ENCODE peak calls at places on chromosomes 1 and 21, in four cellular contexts. P, N, F and O are unnamed samples.

GRCh38 chr1:33516891-33517550 is 44.6 kb downstream of the ZSCAN20 start:
- DNase-seq in P (no peak), N (no peak), F (no peak), O (no peak)

GRCh38 chr1:243842154-243842553 is 7.9 kb downstream of the AKT3 start:
- DNase-seq in P (no peak), N (no peak), F (no peak), O (no peak)

GRCh38 chr1:26084091-26084561 is 16.7 kb upstream of the TRIM63 start:
- DNase-seq in P (peak), N (no peak), F (no peak), O (no peak)

GRCh38 chr21:36747114-36747814 is 48.3 kb downstream of the SIM2 start:
- DNase-seq in P (no peak), N (no peak), F (no peak), O (no peak)

GRCh38 chr1:178371999-178372398 is 124.8 kb downstream of the CLEC20A start:
- DNase-seq in P (no peak), N (no peak), F (no peak), O (no peak)

GRCh38 chr1:43716559-43717281 is 9.4 kb downstream of the ST3GAL3 start:
- DNase-seq in P (no peak), N (peak), F (no peak), O (no peak)

GRCh38 chr1:8676813-8677212 is 140.6 kb downstream of the RERE start:
- DNase-seq in P (no peak), N (no peak), F (no peak), O (no peak)

GRCh38 chr1:6859415-6860343 is 74.4 kb downstream of the CAMTA1 start:
- DNase-seq in P (no peak), N (peak), F (no peak), O (peak)

GRCh38 chr1:247210062-247210385 is 38.2 kb upstream of the ZNF124 start:
- DNase-seq in P (no peak), N (peak), F (no peak), O (no peak)

GRCh38 chr1:29688477-29689365 is 452.4 kb downstream of the PTPRU start:
- DNase-seq in P (no peak), N (peak), F (no peak), O (no peak)

GRCh38 chr1:221875004-221875330 is 133.1 kb upstream of the DUSP10 start:
- DNase-seq in P (no peak), N (no peak), F (no peak), O (no peak)

GRCh38 chr21:28746166-28746565 is 246.5 kb downstream of the LTN1 start:
- DNase-seq in P (no peak), N (no peak), F (no peak), O (no peak)

GRCh38 chr1:84946631-84947030 is 50.3 kb downstream of the MCOLN2 start:
- DNase-seq in P (no peak), N (no peak), F (no peak), O (no peak)

GRCh38 chr1:15207031-15207828 is 39.8 kb upstream of the FHAD1 start:
- DNase-seq in P (no peak), N (no peak), F (no peak), O (no peak)

GRCh38 chr1:58460469-58460868 is 86.1 kb downstream of the OMA1 start:
- DNase-seq in P (no peak), N (peak), F (no peak), O (no peak)

GRCh38 chr1:3127738-3128137 is 58.7 kb downstream of the PRDM16 start:
- DNase-seq in P (no peak), N (no peak), F (no peak), O (no peak)

GRCh38 chr1:33617451-33617850 is 145.0 kb downstream of the ZSCAN20 start:
- DNase-seq in P (no peak), N (no peak), F (no peak), O (no peak)

GRCh38 chr1:228937851-228938247 is 202.6 kb downstream of the RHOU start:
- DNase-seq in P (peak), N (no peak), F (no peak), O (no peak)

GRCh38 chr1:115669002-115669673 is 27.4 kb downstream of the VANGL1 start:
- DNase-seq in P (no peak), N (peak), F (no peak), O (peak)

GRCh38 chr1:33009561-33009960 is 27.1 kb downstream of the AK2 start:
- DNase-seq in P (no peak), N (no peak), F (no peak), O (no peak)

GRCh38 chr1:28860332-28861073 is 48.5 kb downstream of the OPRD1 start:
- DNase-seq in P (no peak), N (peak), F (no peak), O (no peak)

GRCh38 chr1:238469146-238469601 is 578.5 kb upstream of the ZP4 start:
- DNase-seq in P (no peak), N (no peak), F (no peak), O (peak)

GRCh38 chr1:246302671-246303317 is 204.3 kb downstream of the SMYD3 start:
- DNase-seq in P (no peak), N (peak), F (no peak), O (no peak)

GRCh38 chr1:31764307-31765040 is at the start of gene ADGRB2:
- DNase-seq in P (no peak), N (no peak), F (peak), O (no peak)

GRCh38 chr1:241964550-241965241 is 7.1 kb downstream of the BECN2 start:
- DNase-seq in P (peak), N (peak), F (no peak), O (no peak)

GRCh38 chr1:37177230-37177864 is 143.0 kb upstream of the GRIK3 start:
- DNase-seq in P (no peak), N (peak), F (peak), O (no peak)

GRCh38 chr1:19643602-19644419 is at the start of gene NBL1:
- DNase-seq in P (peak), N (peak), F (no peak), O (no peak)

GRCh38 chr1:159171688-159172501 is 480 bp downstream of the CADM3 start:
- DNase-seq in P (no peak), N (no peak), F (no peak), O (no peak)

GRCh38 chr1:30664103-30664755 is 59.2 kb downstream of the MATN1 start:
- DNase-seq in P (no peak), N (peak), F (no peak), O (no peak)

GRCh38 chr1:89552481-89553194 is 28.0 kb downstream of the LRRC8B start:
- DNase-seq in P (no peak), N (peak), F (peak), O (no peak)

GRCh38 chr1:16986113-16986512 is 5.7 kb upstream of the MFAP2 start:
- DNase-seq in P (no peak), N (no peak), F (no peak), O (no peak)

GRCh38 chr1:185398022-185398421 is 81.0 kb upstream of the IVNS1ABP start:
- DNase-seq in P (no peak), N (no peak), F (peak), O (no peak)

GRCh38 chr1:87887095-87887494 is 558.4 kb downstream of the LMO4 start:
- DNase-seq in P (no peak), N (no peak), F (no peak), O (no peak)
- TF ChIP-seq CTCF in P (no peak), N (no peak), F (no peak), O (no peak)

GRCh38 chr1:204089044-204089751 is 16.3 kb downstream of the SOX13 start:
- DNase-seq in P (no peak), N (peak), F (no peak), O (no peak)
- H3K4me3 ChIP-seq in P (no peak), N (no peak), F (no peak), O (no peak)

DNA sequence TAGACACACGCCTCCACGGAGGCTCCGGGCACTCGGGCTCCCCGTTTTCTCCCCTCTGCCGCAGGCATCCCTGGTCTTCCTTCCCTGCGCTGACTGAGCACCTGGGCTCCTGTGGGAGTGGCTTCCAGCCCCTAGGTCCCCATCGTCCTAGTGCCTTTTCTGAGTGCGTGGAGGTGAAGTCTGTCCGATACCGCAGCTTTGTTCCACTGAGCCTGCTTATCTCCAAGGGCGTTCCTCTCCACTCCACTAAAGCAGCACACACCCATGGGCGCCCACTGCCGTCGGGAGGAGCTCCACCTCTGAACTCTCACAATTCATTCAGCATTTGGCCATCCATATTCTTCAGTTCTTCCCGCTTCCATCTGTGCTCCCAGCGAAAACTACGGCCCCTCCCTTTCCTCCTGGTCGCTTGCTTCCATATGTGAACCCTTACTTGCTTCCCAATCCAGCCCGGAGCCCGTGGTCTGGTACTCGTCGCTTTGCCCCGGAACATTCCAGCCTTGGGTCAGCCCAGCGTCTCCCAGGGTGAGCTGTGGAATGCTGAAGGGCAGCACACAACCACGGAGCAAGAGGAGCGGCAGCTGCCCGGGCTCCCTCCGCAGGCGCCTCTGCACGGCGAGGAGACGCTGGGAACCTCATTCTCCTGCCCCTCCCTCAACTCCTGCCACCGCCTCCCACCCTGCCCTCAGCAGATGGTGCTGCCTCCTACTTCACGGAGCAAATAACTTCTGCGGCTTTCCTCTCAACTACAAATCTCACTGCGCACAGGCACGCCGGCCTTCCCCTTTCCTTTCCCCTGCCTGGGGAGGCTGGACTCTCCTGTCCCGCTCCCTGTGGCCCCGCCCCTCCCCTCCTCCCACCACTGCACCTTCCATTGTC is 27.5 kb downstream of the ATP8B2 start:
- DNase-seq in P (peak), N (peak), F (peak), O (no peak)
- TF ChIP-seq CTCF in P (no peak), N (no peak), F (no peak), O (no peak)

GRCh38 chr1:66364578-66365391 is 169.2 kb upstream of the SGIP1 start:
- DNase-seq in P (no peak), N (peak), F (no peak), O (no peak)

GRCh38 chr1:66365628-66366027 is 168.3 kb upstream of the SGIP1 start:
- DNase-seq in P (no peak), N (peak), F (no peak), O (no peak)

GRCh38 chr1:66367369-66367768 is 166.6 kb upstream of the SGIP1 start:
- DNase-seq in P (no peak), N (no peak), F (no peak), O (no peak)

GRCh38 chr1:66368261-66368660 is 165.7 kb upstream of the SGIP1 start:
- DNase-seq in P (no peak), N (no peak), F (no peak), O (no peak)

DNA sequence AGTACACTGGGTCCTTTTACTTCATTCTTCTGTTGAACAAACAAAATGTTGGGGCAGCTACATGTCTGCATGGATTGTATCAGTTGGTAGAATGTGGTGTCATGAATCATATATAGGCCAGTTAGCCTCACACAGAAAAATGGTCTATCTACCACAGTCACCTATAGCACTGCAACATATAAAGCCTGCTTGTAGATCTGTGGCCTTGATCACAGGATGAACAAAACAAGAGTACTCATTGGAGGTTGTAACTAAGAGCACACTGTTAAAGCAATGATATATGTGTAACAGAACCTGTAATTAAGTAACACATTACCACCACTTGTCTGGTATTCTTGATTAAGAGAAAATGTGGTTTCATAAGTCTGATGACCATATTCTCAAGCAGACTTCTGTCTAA is 167.3 kb upstream of the SGIP1 start:
- DNase-seq in P (no peak), N (no peak), F (no peak), O (no peak)
- H3K4me3 ChIP-seq in P (no peak), N (no peak), F (no peak), O (no peak)

DNA sequence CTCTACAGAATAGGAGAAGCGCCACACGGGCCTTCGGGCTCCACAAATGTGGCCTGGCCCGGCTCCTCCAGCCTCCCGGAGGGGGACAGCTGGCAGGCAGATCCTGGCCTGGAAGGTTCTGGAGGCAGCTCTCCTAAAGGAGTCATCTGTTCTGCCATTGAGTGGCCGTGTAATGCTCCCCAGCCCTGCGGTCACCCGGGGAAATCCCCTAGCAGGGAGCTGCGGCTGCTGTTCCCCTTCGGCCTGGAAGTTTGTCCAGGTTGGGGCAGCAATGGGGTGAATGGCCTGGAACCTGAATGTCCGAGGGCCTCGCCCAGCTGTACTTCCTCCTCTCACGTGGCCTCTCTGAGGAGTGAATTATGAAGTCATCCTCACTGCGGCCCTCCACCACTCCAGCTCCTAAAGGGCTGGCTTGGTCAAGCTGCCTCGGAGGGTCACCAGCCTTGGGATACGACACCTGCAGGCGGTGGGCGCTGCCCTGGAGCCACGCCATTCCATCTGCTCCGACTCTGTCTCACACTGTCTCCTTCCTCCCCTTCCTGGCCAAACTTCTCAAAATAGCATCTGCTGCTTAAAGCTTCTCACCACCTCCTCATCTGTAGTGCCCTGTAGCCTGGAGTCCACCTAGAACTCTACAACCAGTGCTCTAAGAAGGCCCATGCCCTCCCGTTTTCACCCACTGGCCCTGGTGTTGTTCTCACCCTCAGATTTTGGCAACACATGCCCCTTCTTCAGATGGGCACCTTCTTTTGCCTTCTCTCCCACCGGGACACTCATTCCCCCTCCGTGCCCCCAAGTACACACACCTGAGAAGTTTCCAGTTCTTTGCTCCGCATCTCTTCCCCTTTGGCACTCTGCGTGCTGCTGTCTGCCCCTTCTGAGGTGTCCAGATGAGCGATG is 54.4 kb upstream of the TMPRSS2 start:
- DNase-seq in P (peak), N (peak), F (peak), O (no peak)
- TF ChIP-seq CTCF in P (no peak), N (no peak), F (no peak), O (no peak)

GRCh38 chr1:46822248-46822826 is 23.5 kb downstream of the CYP4B1 start:
- DNase-seq in P (no peak), N (no peak), F (no peak), O (no peak)
- H3K4me3 ChIP-seq in P (no peak), N (no peak), F (no peak), O (no peak)

GRCh38 chr1:172823534-172823933 is 164.6 kb downstream of the FASLG start:
- DNase-seq in P (no peak), N (peak), F (no peak), O (no peak)

GRCh38 chr1:172815740-172816139 is 156.8 kb downstream of the FASLG start:
- DNase-seq in P (no peak), N (peak), F (no peak), O (no peak)

GRCh38 chr1:172821609-172822274 is 162.8 kb downstream of the FASLG start:
- DNase-seq in P (no peak), N (peak), F (no peak), O (no peak)

GRCh38 chr1:172820759-172821158 is 161.9 kb downstream of the FASLG start:
- DNase-seq in P (no peak), N (peak), F (no peak), O (no peak)

DNA sequence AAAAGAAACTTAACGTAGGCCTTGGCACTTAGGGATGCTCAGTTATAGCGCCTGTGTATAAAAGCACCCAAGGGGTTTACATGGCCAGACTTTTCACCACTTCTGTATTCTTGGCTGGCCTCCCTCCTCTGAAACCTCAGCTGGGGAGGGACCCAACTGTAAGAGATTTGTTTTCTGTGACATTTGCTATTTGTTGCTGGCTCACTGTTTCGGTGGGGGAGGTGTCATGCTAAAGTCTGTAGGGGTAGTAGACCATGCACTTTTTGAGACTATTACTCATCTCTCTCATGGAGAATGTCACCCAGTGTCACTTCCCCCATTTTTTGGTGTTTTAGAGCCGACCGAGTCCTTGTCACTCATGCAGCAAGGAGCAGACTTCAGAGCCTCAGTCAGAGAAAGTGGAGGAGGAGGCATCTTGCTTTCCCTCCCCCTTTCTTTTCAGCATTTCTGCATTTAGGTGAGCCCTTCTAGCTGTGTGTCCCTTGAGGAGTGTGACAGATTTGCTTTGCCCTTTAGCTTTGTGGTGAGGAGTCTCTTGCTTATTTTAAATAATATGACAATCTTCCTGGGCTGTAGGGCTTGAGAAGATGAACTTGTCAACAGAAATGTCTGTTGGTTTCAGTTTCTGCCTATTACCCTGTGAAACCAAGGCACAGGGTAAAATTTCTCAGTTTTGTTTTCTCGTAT is 160.1 kb downstream of the FASLG start:
- DNase-seq in P (peak), N (peak), F (peak), O (no peak)
- TF ChIP-seq CTCF in P (no peak), N (no peak), F (no peak), O (no peak)

DNA sequence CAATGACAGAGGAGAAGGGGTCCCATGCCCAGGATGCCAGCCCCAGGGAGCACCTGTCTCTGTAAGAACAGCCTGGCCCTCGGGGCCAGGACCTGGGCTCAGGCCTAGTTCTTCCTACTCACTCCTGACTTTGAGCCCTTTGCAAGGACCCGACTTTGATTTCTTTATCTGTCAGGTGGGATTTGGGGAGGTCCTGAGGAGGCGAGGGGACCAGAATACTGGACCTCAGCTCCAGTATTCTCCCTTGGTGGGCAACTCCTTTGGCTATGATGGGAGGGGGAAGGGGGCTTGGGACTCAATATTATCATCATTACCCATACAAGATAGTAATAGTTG is 18.1 kb downstream of the KCNQ4 start:
- DNase-seq in P (no peak), N (no peak), F (no peak), O (no peak)
- H3K4me3 ChIP-seq in P (peak), N (peak), F (peak), O (peak)

GRCh38 chr21:33588485-33589335 is at the start of gene DONSON:
- DNase-seq in P (peak), N (peak), F (peak), O (peak)
- TF ChIP-seq CTCF in P (no peak), N (no peak), F (no peak), O (no peak)